ENCODE peak calls at places on chromosomes 7 and 10, in four cellular contexts. One of them, this sample, is unnamed.
A peak's percentile ranks its signal among the peaks of the same experiment; 100 is the strongest.

GRCh38 chr10:14405076-14406065 is 74.6 kb upstream of the FRMD4A start:
- DNase-seq in stimulated activated CD4-positive, alpha-beta T cell treated with anti-CD3 and anti-CD28 coated beads, Interleukin-12 subunit alpha, Interleukin-12 subunit beta, amount 100 ng/mL, for 48 hours: no peak
- DNase-seq in endothelial cell of umbilical vein: no peak
- DNase-seq in dorsolateral prefrontal cortex: no peak
- DNase-seq in this sample: peak; percentile 43

GRCh38 chr10:11180228-11180627 is 162.6 kb downstream of the CELF2 start:
- DNase-seq in stimulated activated CD4-positive, alpha-beta T cell treated with anti-CD3 and anti-CD28 coated beads, Interleukin-12 subunit alpha, Interleukin-12 subunit beta, amount 100 ng/mL, for 48 hours: peak; percentile 63
- DNase-seq in endothelial cell of umbilical vein: no peak
- DNase-seq in dorsolateral prefrontal cortex: no peak
- DNase-seq in this sample: no peak

GRCh38 chr7:155816192-155816508 is 3.9 kb upstream of the SHH start:
- DNase-seq in endothelial cell of umbilical vein: no peak
- DNase-seq in dorsolateral prefrontal cortex: no peak
- DNase-seq in stimulated activated CD4-positive, alpha-beta T cell treated with anti-CD3 and anti-CD28 coated beads, Interleukin-12 subunit alpha, Interleukin-12 subunit beta, amount 100 ng/mL, for 48 hours: no peak
- DNase-seq in this sample: no peak

GRCh38 chr10:70060389-70060788 is 7.7 kb downstream of the MACROH2A2 start:
- DNase-seq in dorsolateral prefrontal cortex: no peak
- DNase-seq in stimulated activated CD4-positive, alpha-beta T cell treated with anti-CD3 and anti-CD28 coated beads, Interleukin-12 subunit alpha, Interleukin-12 subunit beta, amount 100 ng/mL, for 48 hours: no peak
- DNase-seq in endothelial cell of umbilical vein: no peak
- DNase-seq in this sample: no peak

GRCh38 chr10:71131096-71131495 is 81.3 kb upstream of the UNC5B start:
- DNase-seq in stimulated activated CD4-positive, alpha-beta T cell treated with anti-CD3 and anti-CD28 coated beads, Interleukin-12 subunit alpha, Interleukin-12 subunit beta, amount 100 ng/mL, for 48 hours: no peak
- DNase-seq in dorsolateral prefrontal cortex: no peak
- DNase-seq in endothelial cell of umbilical vein: no peak
- DNase-seq in this sample: no peak

GRCh38 chr7:138979988-138980574 is 1.1 kb downstream of the KIAA1549 start:
- DNase-seq in stimulated activated CD4-positive, alpha-beta T cell treated with anti-CD3 and anti-CD28 coated beads, Interleukin-12 subunit alpha, Interleukin-12 subunit beta, amount 100 ng/mL, for 48 hours: no peak
- DNase-seq in endothelial cell of umbilical vein: peak; percentile 8
- DNase-seq in dorsolateral prefrontal cortex: no peak
- DNase-seq in this sample: no peak

GRCh38 chr10:131477457-131478205 is 166.1 kb upstream of the TCERG1L start:
- DNase-seq in stimulated activated CD4-positive, alpha-beta T cell treated with anti-CD3 and anti-CD28 coated beads, Interleukin-12 subunit alpha, Interleukin-12 subunit beta, amount 100 ng/mL, for 48 hours: no peak
- DNase-seq in dorsolateral prefrontal cortex: no peak
- DNase-seq in endothelial cell of umbilical vein: no peak
- DNase-seq in this sample: no peak

GRCh38 chr10:26857991-26858706 is 2.6 kb downstream of the ABI1 start:
- DNase-seq in endothelial cell of umbilical vein: no peak
- DNase-seq in dorsolateral prefrontal cortex: no peak
- DNase-seq in stimulated activated CD4-positive, alpha-beta T cell treated with anti-CD3 and anti-CD28 coated beads, Interleukin-12 subunit alpha, Interleukin-12 subunit beta, amount 100 ng/mL, for 48 hours: no peak
- DNase-seq in this sample: no peak

GRCh38 chr7:21850531-21851285 is 95.0 kb downstream of the CDCA7L start:
- DNase-seq in endothelial cell of umbilical vein: peak; percentile 48
- DNase-seq in stimulated activated CD4-positive, alpha-beta T cell treated with anti-CD3 and anti-CD28 coated beads, Interleukin-12 subunit alpha, Interleukin-12 subunit beta, amount 100 ng/mL, for 48 hours: no peak
- DNase-seq in dorsolateral prefrontal cortex: no peak
- DNase-seq in this sample: no peak

GRCh38 chr7:80263321-80263720 is 128.7 kb downstream of the GNAI1 start:
- DNase-seq in dorsolateral prefrontal cortex: no peak
- DNase-seq in endothelial cell of umbilical vein: no peak
- DNase-seq in stimulated activated CD4-positive, alpha-beta T cell treated with anti-CD3 and anti-CD28 coated beads, Interleukin-12 subunit alpha, Interleukin-12 subunit beta, amount 100 ng/mL, for 48 hours: no peak
- DNase-seq in this sample: no peak

GRCh38 chr10:68992721-68993440 is 4.3 kb downstream of the KIFBP start:
- DNase-seq in stimulated activated CD4-positive, alpha-beta T cell treated with anti-CD3 and anti-CD28 coated beads, Interleukin-12 subunit alpha, Interleukin-12 subunit beta, amount 100 ng/mL, for 48 hours: no peak
- DNase-seq in endothelial cell of umbilical vein: no peak
- DNase-seq in dorsolateral prefrontal cortex: no peak
- DNase-seq in this sample: no peak

GRCh38 chr10:86614853-86615252 is 39.5 kb upstream of the OPN4 start:
- DNase-seq in stimulated activated CD4-positive, alpha-beta T cell treated with anti-CD3 and anti-CD28 coated beads, Interleukin-12 subunit alpha, Interleukin-12 subunit beta, amount 100 ng/mL, for 48 hours: no peak
- DNase-seq in endothelial cell of umbilical vein: no peak
- DNase-seq in dorsolateral prefrontal cortex: no peak
- DNase-seq in this sample: no peak

GRCh38 chr7:110568388-110568787 is 522.5 kb upstream of the LRRN3 start:
- DNase-seq in stimulated activated CD4-positive, alpha-beta T cell treated with anti-CD3 and anti-CD28 coated beads, Interleukin-12 subunit alpha, Interleukin-12 subunit beta, amount 100 ng/mL, for 48 hours: no peak
- DNase-seq in endothelial cell of umbilical vein: no peak
- DNase-seq in dorsolateral prefrontal cortex: no peak
- DNase-seq in this sample: no peak

GRCh38 chr10:97127960-97128850 is 57.6 kb downstream of the SLIT1 start:
- DNase-seq in endothelial cell of umbilical vein: no peak
- DNase-seq in dorsolateral prefrontal cortex: peak; percentile 56
- DNase-seq in stimulated activated CD4-positive, alpha-beta T cell treated with anti-CD3 and anti-CD28 coated beads, Interleukin-12 subunit alpha, Interleukin-12 subunit beta, amount 100 ng/mL, for 48 hours: no peak
- DNase-seq in this sample: no peak

GRCh38 chr7:158283016-158283974 is 304.3 kb downstream of the PTPRN2 start:
- DNase-seq in dorsolateral prefrontal cortex: no peak
- DNase-seq in stimulated activated CD4-positive, alpha-beta T cell treated with anti-CD3 and anti-CD28 coated beads, Interleukin-12 subunit alpha, Interleukin-12 subunit beta, amount 100 ng/mL, for 48 hours: no peak
- DNase-seq in endothelial cell of umbilical vein: no peak
- DNase-seq in this sample: no peak

GRCh38 chr10:60203993-60204618 is 185.6 kb downstream of the ANK3 start:
- DNase-seq in endothelial cell of umbilical vein: peak; percentile 48
- DNase-seq in stimulated activated CD4-positive, alpha-beta T cell treated with anti-CD3 and anti-CD28 coated beads, Interleukin-12 subunit alpha, Interleukin-12 subunit beta, amount 100 ng/mL, for 48 hours: no peak
- DNase-seq in dorsolateral prefrontal cortex: no peak
- DNase-seq in this sample: peak; percentile 2

GRCh38 chr7:124085168-124085567 is 52.3 kb upstream of the TMEM229A start:
- DNase-seq in stimulated activated CD4-positive, alpha-beta T cell treated with anti-CD3 and anti-CD28 coated beads, Interleukin-12 subunit alpha, Interleukin-12 subunit beta, amount 100 ng/mL, for 48 hours: no peak
- DNase-seq in endothelial cell of umbilical vein: peak; percentile 99
- DNase-seq in dorsolateral prefrontal cortex: peak; percentile 47
- DNase-seq in this sample: peak; percentile 96

GRCh38 chr7:79272938-79273337 is 180.5 kb downstream of the MAGI2 start:
- DNase-seq in stimulated activated CD4-positive, alpha-beta T cell treated with anti-CD3 and anti-CD28 coated beads, Interleukin-12 subunit alpha, Interleukin-12 subunit beta, amount 100 ng/mL, for 48 hours: no peak
- DNase-seq in dorsolateral prefrontal cortex: no peak
- DNase-seq in endothelial cell of umbilical vein: peak; percentile 44
- DNase-seq in this sample: no peak

GRCh38 chr10:32159264-32159663 is 103.0 kb upstream of the KIF5B start:
- DNase-seq in endothelial cell of umbilical vein: no peak
- DNase-seq in stimulated activated CD4-positive, alpha-beta T cell treated with anti-CD3 and anti-CD28 coated beads, Interleukin-12 subunit alpha, Interleukin-12 subunit beta, amount 100 ng/mL, for 48 hours: no peak
- DNase-seq in dorsolateral prefrontal cortex: no peak
- DNase-seq in this sample: no peak

GRCh38 chr7:93958216-93958615 is 36.7 kb downstream of the GNG11 start:
- DNase-seq in stimulated activated CD4-positive, alpha-beta T cell treated with anti-CD3 and anti-CD28 coated beads, Interleukin-12 subunit alpha, Interleukin-12 subunit beta, amount 100 ng/mL, for 48 hours: no peak
- DNase-seq in dorsolateral prefrontal cortex: no peak
- DNase-seq in endothelial cell of umbilical vein: peak; percentile 86
- DNase-seq in this sample: peak; percentile 63

GRCh38 chr7:74289018-74289659 is at the start of gene CLIP2:
- DNase-seq in stimulated activated CD4-positive, alpha-beta T cell treated with anti-CD3 and anti-CD28 coated beads, Interleukin-12 subunit alpha, Interleukin-12 subunit beta, amount 100 ng/mL, for 48 hours: peak; percentile 64
- DNase-seq in endothelial cell of umbilical vein: peak; percentile 67
- DNase-seq in dorsolateral prefrontal cortex: peak; percentile 87
- DNase-seq in this sample: no peak

GRCh38 chr10:20624642-20625041 is 272.5 kb downstream of the NEBL start:
- DNase-seq in dorsolateral prefrontal cortex: no peak
- DNase-seq in endothelial cell of umbilical vein: no peak
- DNase-seq in stimulated activated CD4-positive, alpha-beta T cell treated with anti-CD3 and anti-CD28 coated beads, Interleukin-12 subunit alpha, Interleukin-12 subunit beta, amount 100 ng/mL, for 48 hours: no peak
- DNase-seq in this sample: no peak